ENCODE peak calls at places on chromosomes 7 and 10, in four cellular contexts. X, Z, J and Y are unnamed samples. For H3K27me3, the result is how much of the 10 kb centered on the place peaks cover.

GRCh38 chr10:114437456-114438292 is 33.4 kb upstream of the AFAP1L2 start:
- DNase-seq in X (no peak), Z (no peak), J (no peak), Y (no peak)

GRCh38 chr7:3436746-3437145 is 135.7 kb downstream of the SDK1 start:
- DNase-seq in X (no peak), Z (peak), J (no peak), Y (no peak)

GRCh38 chr10:73744690-73744994 is 470 bp downstream of the SEC24C start:
- DNase-seq in X (no peak), Z (peak), J (peak), Y (no peak)

GRCh38 chr10:63256047-63256773 is 123.1 kb downstream of the NRBF2 start:
- DNase-seq in X (no peak), Z (peak), J (no peak), Y (no peak)

GRCh38 chr10:65571011-65571570 is 1354.7 kb upstream of the LRRTM3 start:
- DNase-seq in X (peak), Z (peak), J (no peak), Y (no peak)

GRCh38 chr10:43263551-43264323 is 3.1 kb downstream of the RASGEF1A start:
- DNase-seq in X (no peak), Z (no peak), J (no peak), Y (no peak)

GRCh38 chr10:74775099-74775498 is 51.3 kb upstream of the KAT6B start:
- DNase-seq in X (no peak), Z (no peak), J (no peak), Y (no peak)

GRCh38 chr7:45943986-45944385 is 22.9 kb upstream of the IGFBP3 start:
- DNase-seq in X (no peak), Z (no peak), J (no peak), Y (no peak)

GRCh38 chr10:123858039-123858740 is 33.4 kb downstream of the CPXM2 start:
- DNase-seq in X (no peak), Z (no peak), J (no peak), Y (no peak)

GRCh38 chr7:24318326-24318725 is 34.3 kb downstream of the NPY start:
- DNase-seq in X (peak), Z (no peak), J (no peak), Y (no peak)

GRCh38 chr7:45259966-45260646 is 102.5 kb downstream of the RAMP3 start:
- DNase-seq in X (peak), Z (peak), J (peak), Y (peak)

GRCh38 chr10:31650010-31650409 is 278.6 kb downstream of the ARHGAP12 start:
- DNase-seq in X (no peak), Z (peak), J (peak), Y (no peak)

GRCh38 chr7:5425507-5426225 is 2.0 kb upstream of the TNRC18 start:
- DNase-seq in X (no peak), Z (peak), J (peak), Y (peak)

GRCh38 chr7:27997188-27997707 is 183.3 kb downstream of the JAZF1 start:
- DNase-seq in X (no peak), Z (no peak), J (no peak), Y (no peak)

GRCh38 chr7:18235819-18236218 is 208.2 kb upstream of the PRPS1L1 start:
- DNase-seq in X (no peak), Z (no peak), J (no peak), Y (no peak)

GRCh38 chr7:64667311-64667710 is 1.4 kb downstream of the ZNF107 start:
- DNase-seq in X (no peak), Z (no peak), J (no peak), Y (no peak)
- H3K4me3 ChIP-seq in X (no peak), Z (peak), J (no peak), Y (peak)

GRCh38 chr10:12908773-12909172 is 92.7 kb downstream of the CCDC3 start:
- DNase-seq in X (no peak), Z (no peak), J (no peak), Y (no peak)
- H3K27me3 ChIP-seq in X (under half), Z (under half), J (under half), Y (under half)

GRCh38 chr10:132667613-132668394 is 118.1 kb downstream of the NKX6-2 start:
- DNase-seq in X (no peak), Z (peak), J (no peak), Y (no peak)
- H3K4me3 ChIP-seq in X (no peak), Z (no peak), J (no peak), Y (no peak)

DNA sequence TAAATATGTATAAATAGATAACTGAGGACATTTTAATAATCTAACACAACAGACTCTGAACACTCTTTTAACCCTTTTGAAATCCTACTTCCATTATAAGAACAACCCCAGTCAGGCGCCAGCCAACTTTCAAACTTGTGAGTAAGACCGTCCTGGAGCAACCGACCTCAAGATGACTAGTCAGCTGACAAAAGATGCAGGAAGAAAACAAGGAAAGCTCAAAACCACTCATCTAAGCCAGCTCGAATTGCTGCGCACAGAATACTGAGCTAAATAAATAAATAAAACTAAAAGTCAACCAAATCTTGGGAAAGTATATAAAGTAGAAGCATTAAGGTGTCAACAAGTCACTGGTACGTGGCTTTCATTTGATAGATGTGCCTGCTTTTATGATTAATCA is 1269.8 kb downstream of the XPNPEP1 start:
- DNase-seq in X (no peak), Z (peak), J (no peak), Y (no peak)
- H3K27me3 ChIP-seq in X (under half), Z (under half), J (under half), Y (under half)